ENCODE peak calls at places on chromosomes 1 and 21, in five cellular contexts. One of them, this sample, is unnamed.

GRCh38 chr1:2210084-2210653 is 15.6 kb upstream of the FAAP20 start:
- DNase-seq in activated T-cell treated with anti-CD3 and anti-CD28 coated beads for 1 hour: no peak
- DNase-seq in ACHN: no peak
- DNase-seq in AG08396: no peak
- DNase-seq in EH: no peak
- DNase-seq in this sample: no peak

GRCh38 chr1:175319112-175319911 is 126.7 kb upstream of the KIAA0040 start:
- DNase-seq in ACHN: peak; percentile 67
- DNase-seq in activated T-cell treated with anti-CD3 and anti-CD28 coated beads for 1 hour: peak; percentile 52
- DNase-seq in AG08396: peak; percentile 79
- DNase-seq in EH: peak; percentile 74
- DNase-seq in this sample: peak; percentile 48

GRCh38 chr1:86436041-86436440 is 12.1 kb downstream of the CLCA2 start:
- DNase-seq in activated T-cell treated with anti-CD3 and anti-CD28 coated beads for 1 hour: no peak
- DNase-seq in EH: peak; percentile 3
- DNase-seq in ACHN: no peak
- DNase-seq in AG08396: no peak
- DNase-seq in this sample: no peak

GRCh38 chr21:42761776-42762335 is 108.4 kb downstream of the PDE9A start:
- DNase-seq in EH: no peak
- DNase-seq in ACHN: no peak
- DNase-seq in AG08396: no peak
- DNase-seq in activated T-cell treated with anti-CD3 and anti-CD28 coated beads for 1 hour: no peak
- DNase-seq in this sample: no peak

GRCh38 chr1:184533915-184534314 is 147.1 kb downstream of the C1orf21 start:
- DNase-seq in activated T-cell treated with anti-CD3 and anti-CD28 coated beads for 1 hour: no peak
- DNase-seq in AG08396: no peak
- DNase-seq in ACHN: no peak
- DNase-seq in EH: no peak
- DNase-seq in this sample: no peak

GRCh38 chr1:59819566-59820438 is 5.1 kb downstream of the HOOK1 start:
- DNase-seq in ACHN: peak; percentile 34
- DNase-seq in AG08396: no peak
- DNase-seq in EH: no peak
- DNase-seq in activated T-cell treated with anti-CD3 and anti-CD28 coated beads for 1 hour: no peak
- DNase-seq in this sample: no peak

GRCh38 chr1:19495816-19496528 is 10.6 kb upstream of the CAPZB start:
- DNase-seq in ACHN: no peak
- DNase-seq in activated T-cell treated with anti-CD3 and anti-CD28 coated beads for 1 hour: no peak
- DNase-seq in EH: peak; percentile 70
- DNase-seq in AG08396: no peak
- DNase-seq in this sample: no peak

GRCh38 chr1:210397681-210398080 is 69.0 kb downstream of the HHAT start:
- DNase-seq in ACHN: no peak
- DNase-seq in activated T-cell treated with anti-CD3 and anti-CD28 coated beads for 1 hour: no peak
- DNase-seq in AG08396: no peak
- DNase-seq in EH: no peak
- DNase-seq in this sample: no peak

GRCh38 chr1:114828251-114828650 is 26.4 kb upstream of the SYCP1 start:
- DNase-seq in AG08396: no peak
- DNase-seq in ACHN: peak; percentile 6
- DNase-seq in activated T-cell treated with anti-CD3 and anti-CD28 coated beads for 1 hour: no peak
- DNase-seq in EH: peak; percentile 3
- DNase-seq in this sample: no peak

GRCh38 chr1:178344513-178345077 is 152.2 kb downstream of the CLEC20A start:
- DNase-seq in EH: peak; percentile 98
- DNase-seq in activated T-cell treated with anti-CD3 and anti-CD28 coated beads for 1 hour: no peak
- DNase-seq in ACHN: peak; percentile 61
- DNase-seq in AG08396: peak; percentile 29
- DNase-seq in this sample: no peak

GRCh38 chr1:67399594-67399993 is 30.6 kb downstream of the SERBP1 start:
- DNase-seq in AG08396: no peak
- DNase-seq in EH: no peak
- DNase-seq in ACHN: no peak
- DNase-seq in activated T-cell treated with anti-CD3 and anti-CD28 coated beads for 1 hour: no peak
- DNase-seq in this sample: no peak

GRCh38 chr21:42187976-42188653 is 30.8 kb upstream of the ABCG1 start:
- DNase-seq in ACHN: no peak
- DNase-seq in AG08396: no peak
- DNase-seq in EH: no peak
- DNase-seq in activated T-cell treated with anti-CD3 and anti-CD28 coated beads for 1 hour: peak; percentile 62
- DNase-seq in this sample: peak; percentile 83

GRCh38 chr1:9037476-9038337 is 11.5 kb upstream of the SLC2A7 start:
- DNase-seq in ACHN: no peak
- DNase-seq in activated T-cell treated with anti-CD3 and anti-CD28 coated beads for 1 hour: no peak
- DNase-seq in EH: no peak
- DNase-seq in AG08396: no peak
- DNase-seq in this sample: no peak

GRCh38 chr21:31497939-31498338 is 153.9 kb upstream of the TIAM1 start:
- DNase-seq in ACHN: no peak
- DNase-seq in EH: no peak
- DNase-seq in AG08396: no peak
- DNase-seq in activated T-cell treated with anti-CD3 and anti-CD28 coated beads for 1 hour: no peak
- DNase-seq in this sample: no peak

GRCh38 chr1:25173809-25174320 is 58.4 kb downstream of the SYF2 start:
- DNase-seq in ACHN: no peak
- DNase-seq in activated T-cell treated with anti-CD3 and anti-CD28 coated beads for 1 hour: no peak
- DNase-seq in AG08396: no peak
- DNase-seq in EH: no peak
- DNase-seq in this sample: no peak

GRCh38 chr1:173453982-173454381 is 23.2 kb upstream of the PRDX6 start:
- DNase-seq in activated T-cell treated with anti-CD3 and anti-CD28 coated beads for 1 hour: no peak
- DNase-seq in AG08396: peak; percentile 45
- DNase-seq in ACHN: no peak
- DNase-seq in EH: peak; percentile 77
- DNase-seq in this sample: no peak

GRCh38 chr1:210231846-210232523 is 611 bp upstream of the SERTAD4 start:
- DNase-seq in activated T-cell treated with anti-CD3 and anti-CD28 coated beads for 1 hour: no peak
- DNase-seq in EH: peak; percentile 56
- DNase-seq in AG08396: no peak
- DNase-seq in ACHN: peak; percentile 48
- DNase-seq in this sample: no peak

GRCh38 chr1:172270605-172271004 is 149.9 kb upstream of the C1orf105 start:
- DNase-seq in AG08396: no peak
- DNase-seq in EH: peak; percentile 58
- DNase-seq in ACHN: no peak
- DNase-seq in activated T-cell treated with anti-CD3 and anti-CD28 coated beads for 1 hour: no peak
- DNase-seq in this sample: no peak

GRCh38 chr1:117045644-117046043 is 14.5 kb upstream of the TTF2 start:
- DNase-seq in activated T-cell treated with anti-CD3 and anti-CD28 coated beads for 1 hour: no peak
- DNase-seq in EH: no peak
- DNase-seq in AG08396: no peak
- DNase-seq in ACHN: no peak
- DNase-seq in this sample: no peak

GRCh38 chr1:50522943-50523342 is 99.7 kb upstream of the DMRTA2 start:
- DNase-seq in AG08396: no peak
- DNase-seq in activated T-cell treated with anti-CD3 and anti-CD28 coated beads for 1 hour: no peak
- DNase-seq in EH: no peak
- DNase-seq in ACHN: no peak
- DNase-seq in this sample: no peak

GRCh38 chr1:55232448-55233148 is 17.4 kb upstream of the USP24 start:
- DNase-seq in AG08396: no peak
- DNase-seq in activated T-cell treated with anti-CD3 and anti-CD28 coated beads for 1 hour: no peak
- DNase-seq in ACHN: no peak
- DNase-seq in EH: no peak
- DNase-seq in this sample: no peak

GRCh38 chr21:38622081-38622826 is 124.0 kb upstream of the ERG start:
- DNase-seq in ACHN: no peak
- DNase-seq in AG08396: no peak
- DNase-seq in EH: no peak
- DNase-seq in activated T-cell treated with anti-CD3 and anti-CD28 coated beads for 1 hour: no peak
- DNase-seq in this sample: no peak

GRCh38 chr21:16082038-16082816 is 352.4 kb downstream of the USP25 start:
- DNase-seq in activated T-cell treated with anti-CD3 and anti-CD28 coated beads for 1 hour: no peak
- DNase-seq in EH: peak; percentile 23
- DNase-seq in ACHN: peak; percentile 46
- DNase-seq in AG08396: no peak
- DNase-seq in this sample: no peak

GRCh38 chr21:46182548-46183336 is 1.5 kb downstream of the SPATC1L start:
- DNase-seq in ACHN: no peak
- DNase-seq in EH: peak; percentile 14
- DNase-seq in activated T-cell treated with anti-CD3 and anti-CD28 coated beads for 1 hour: no peak
- DNase-seq in AG08396: peak; percentile 64
- DNase-seq in this sample: no peak

GRCh38 chr1:230109871-230110667 is 43.0 kb downstream of the GALNT2 start:
- DNase-seq in activated T-cell treated with anti-CD3 and anti-CD28 coated beads for 1 hour: peak; percentile 25
- DNase-seq in EH: no peak
- DNase-seq in AG08396: no peak
- DNase-seq in ACHN: no peak
- DNase-seq in this sample: peak; percentile 56

GRCh38 chr1:19967808-19968207 is 11.6 kb downstream of the PLA2G2A start:
- DNase-seq in EH: no peak
- DNase-seq in ACHN: no peak
- DNase-seq in activated T-cell treated with anti-CD3 and anti-CD28 coated beads for 1 hour: no peak
- DNase-seq in AG08396: no peak
- DNase-seq in this sample: no peak

GRCh38 chr1:97920275-97920831 is 481 bp downstream of the DPYD start:
- DNase-seq in ACHN: peak; percentile 54
- DNase-seq in AG08396: no peak
- DNase-seq in activated T-cell treated with anti-CD3 and anti-CD28 coated beads for 1 hour: no peak
- DNase-seq in EH: peak; percentile 59
- DNase-seq in this sample: no peak

GRCh38 chr1:110060034-110060661 is 10.3 kb downstream of the ALX3 start:
- DNase-seq in ACHN: peak; percentile 40
- DNase-seq in EH: peak; percentile 36
- DNase-seq in activated T-cell treated with anti-CD3 and anti-CD28 coated beads for 1 hour: peak; percentile 73
- DNase-seq in AG08396: no peak
- DNase-seq in this sample: peak; percentile 68

GRCh38 chr1:55893155-55893554 is 678.0 kb upstream of the USP24 start:
- DNase-seq in activated T-cell treated with anti-CD3 and anti-CD28 coated beads for 1 hour: no peak
- DNase-seq in AG08396: no peak
- DNase-seq in EH: peak; percentile 61
- DNase-seq in ACHN: peak; percentile 51
- DNase-seq in this sample: no peak

GRCh38 chr1:187837787-187838186 is 1009.0 kb downstream of the PLA2G4A start:
- DNase-seq in AG08396: no peak
- DNase-seq in EH: no peak
- DNase-seq in activated T-cell treated with anti-CD3 and anti-CD28 coated beads for 1 hour: no peak
- DNase-seq in ACHN: no peak
- DNase-seq in this sample: no peak

GRCh38 chr1:13751458-13751871 is 51.5 kb downstream of the PRDM2 start:
- DNase-seq in AG08396: no peak
- DNase-seq in EH: no peak
- DNase-seq in activated T-cell treated with anti-CD3 and anti-CD28 coated beads for 1 hour: no peak
- DNase-seq in ACHN: no peak
- DNase-seq in this sample: no peak

GRCh38 chr1:210944255-210944654 is 189.7 kb downstream of the KCNH1 start:
- DNase-seq in AG08396: no peak
- DNase-seq in activated T-cell treated with anti-CD3 and anti-CD28 coated beads for 1 hour: no peak
- DNase-seq in EH: no peak
- DNase-seq in ACHN: no peak
- DNase-seq in this sample: no peak

GRCh38 chr1:179334440-179334839 is 31.3 kb upstream of the AXDND1 start:
- DNase-seq in EH: no peak
- DNase-seq in ACHN: no peak
- DNase-seq in AG08396: no peak
- DNase-seq in activated T-cell treated with anti-CD3 and anti-CD28 coated beads for 1 hour: no peak
- DNase-seq in this sample: no peak

GRCh38 chr1:17498214-17498613 is 41.3 kb upstream of the ARHGEF10L start:
- DNase-seq in AG08396: no peak
- DNase-seq in activated T-cell treated with anti-CD3 and anti-CD28 coated beads for 1 hour: no peak
- DNase-seq in EH: no peak
- DNase-seq in ACHN: no peak
- DNase-seq in this sample: no peak

GRCh38 chr1:192903142-192903541 is 94.3 kb downstream of the RGS2 start:
- DNase-seq in AG08396: no peak
- DNase-seq in activated T-cell treated with anti-CD3 and anti-CD28 coated beads for 1 hour: no peak
- DNase-seq in ACHN: no peak
- DNase-seq in EH: no peak
- DNase-seq in this sample: no peak

GRCh38 chr1:167795810-167796740 is 74.3 kb downstream of the MPZL1 start:
- DNase-seq in EH: peak; percentile 30
- DNase-seq in activated T-cell treated with anti-CD3 and anti-CD28 coated beads for 1 hour: no peak
- DNase-seq in AG08396: no peak
- DNase-seq in ACHN: peak; percentile 33
- DNase-seq in this sample: no peak

GRCh38 chr1:220908757-220909156 is 29.5 kb downstream of the HLX start:
- DNase-seq in ACHN: peak; percentile 39
- DNase-seq in AG08396: peak; percentile 35
- DNase-seq in activated T-cell treated with anti-CD3 and anti-CD28 coated beads for 1 hour: no peak
- DNase-seq in EH: peak; percentile 33
- DNase-seq in this sample: no peak

GRCh38 chr1:35650416-35650815 is 9.1 kb upstream of the PSMB2 start:
- DNase-seq in activated T-cell treated with anti-CD3 and anti-CD28 coated beads for 1 hour: no peak
- DNase-seq in AG08396: no peak
- DNase-seq in ACHN: no peak
- DNase-seq in EH: no peak
- DNase-seq in this sample: no peak